ENCODE peak calls at places on chromosomes 2 and 18, in five cellular contexts. V is brain microvascular endothelial cell, Q is pancreas, F is dorsolateral prefrontal cortex, B is foreskin fibroblast. S is an unnamed sample.

GRCh38 chr2:221780281-221780688 is 208.2 kb upstream of the EPHA4 start:
- DNase-seq in V (no peak), Q (no peak), F (no peak), B (no peak), S (no peak)

GRCh38 chr18:68406761-68407160 is 308.1 kb downstream of the TMX3 start:
- DNase-seq in V (no peak), Q (no peak), F (no peak), B (no peak), S (no peak)

GRCh38 chr2:10688921-10689807 is 611 bp downstream of the NOL10 start:
- DNase-seq in V (no peak), Q (peak), F (no peak), B (no peak), S (no peak)

GRCh38 chr2:127161176-127162136 is 54.5 kb upstream of the BIN1 start:
- DNase-seq in V (no peak), Q (no peak), F (no peak), B (no peak), S (no peak)

GRCh38 chr2:209933499-209934458 is 68.7 kb upstream of the RPE start:
- DNase-seq in V (peak), Q (no peak), F (no peak), B (peak), S (no peak)

GRCh38 chr18:36544036-36544725 is 246.7 kb downstream of the FHOD3 start:
- DNase-seq in V (no peak), Q (no peak), F (no peak), B (no peak), S (no peak)

GRCh38 chr2:205716126-205716525 is 33.8 kb downstream of the NRP2 start:
- DNase-seq in V (no peak), Q (no peak), F (no peak), B (no peak), S (no peak)

GRCh38 chr2:44100351-44100750 is 68.3 kb upstream of the PPM1B start:
- DNase-seq in V (peak), Q (no peak), F (no peak), B (peak), S (no peak)

GRCh38 chr18:58690259-58690658 is 19.0 kb downstream of the MALT1 start:
- DNase-seq in V (no peak), Q (no peak), F (no peak), B (no peak), S (no peak)

GRCh38 chr2:142918624-142919023 is 41.2 kb downstream of the KYNU start:
- DNase-seq in V (no peak), Q (no peak), F (no peak), B (peak), S (no peak)

DNA sequence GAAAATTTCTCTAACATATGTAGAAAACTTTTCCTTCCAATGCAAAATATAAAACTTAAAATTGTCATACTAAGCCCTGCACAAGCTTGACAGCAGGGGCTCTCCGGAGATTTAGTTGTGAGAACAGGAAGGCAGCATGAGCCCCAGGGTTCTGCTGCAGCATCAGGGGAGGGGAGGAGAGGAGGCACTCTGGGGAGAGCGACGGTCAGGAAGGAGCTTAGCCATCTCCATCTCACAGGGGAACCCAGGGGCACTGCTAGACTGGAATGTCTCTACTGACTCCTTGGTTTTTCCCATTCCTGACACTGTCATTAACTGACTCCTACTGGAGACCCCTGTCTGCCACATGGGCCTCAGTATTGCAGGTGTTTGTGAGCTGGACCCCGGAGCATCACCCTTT is 123.6 kb downstream of the GPR39 start:
- DNase-seq in V (no peak), Q (no peak), F (no peak), B (no peak), S (no peak)
- TF ChIP-seq CTCF in V (no peak), Q (no peak), F (no peak), B (no peak), S (no peak)

DNA sequence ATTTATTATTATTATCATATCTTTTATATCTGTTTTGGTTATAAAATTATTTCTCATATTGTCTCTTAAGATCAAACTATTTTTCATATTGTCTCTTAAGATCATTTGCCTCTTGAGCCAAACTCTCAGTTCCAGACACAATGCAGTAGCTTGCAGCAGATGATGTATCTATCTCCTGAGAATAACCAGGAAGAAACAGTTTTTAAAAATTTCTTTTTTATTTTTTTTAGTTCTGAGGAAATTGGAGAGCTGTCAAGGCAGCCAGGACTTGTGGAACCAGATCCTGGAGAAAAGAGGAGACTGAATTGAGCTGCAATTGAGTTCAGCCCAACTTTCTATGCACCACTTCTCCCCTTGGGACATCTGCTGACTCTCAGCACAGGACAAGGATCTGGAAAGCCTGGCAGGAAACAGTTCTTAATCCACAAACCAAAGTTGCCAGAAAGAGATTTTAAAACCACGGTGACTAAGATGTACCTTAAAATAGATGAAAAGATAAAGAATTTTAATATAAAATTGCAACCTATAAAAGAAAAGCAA is 13.5 kb upstream of the CSRNP3 start:
- DNase-seq in V (no peak), Q (no peak), F (no peak), B (no peak), S (no peak)
- TF ChIP-seq CTCF in V (no peak), Q (no peak), F (no peak), B (no peak), S (no peak)

GRCh38 chr2:95165030-95165370 is 609 bp upstream of the ZNF2 start:
- DNase-seq in V (no peak), Q (no peak), F (no peak), B (no peak), S (no peak)
- TF ChIP-seq CTCF in V (no peak), Q (no peak), F (no peak), B (no peak), S (no peak)

DNA sequence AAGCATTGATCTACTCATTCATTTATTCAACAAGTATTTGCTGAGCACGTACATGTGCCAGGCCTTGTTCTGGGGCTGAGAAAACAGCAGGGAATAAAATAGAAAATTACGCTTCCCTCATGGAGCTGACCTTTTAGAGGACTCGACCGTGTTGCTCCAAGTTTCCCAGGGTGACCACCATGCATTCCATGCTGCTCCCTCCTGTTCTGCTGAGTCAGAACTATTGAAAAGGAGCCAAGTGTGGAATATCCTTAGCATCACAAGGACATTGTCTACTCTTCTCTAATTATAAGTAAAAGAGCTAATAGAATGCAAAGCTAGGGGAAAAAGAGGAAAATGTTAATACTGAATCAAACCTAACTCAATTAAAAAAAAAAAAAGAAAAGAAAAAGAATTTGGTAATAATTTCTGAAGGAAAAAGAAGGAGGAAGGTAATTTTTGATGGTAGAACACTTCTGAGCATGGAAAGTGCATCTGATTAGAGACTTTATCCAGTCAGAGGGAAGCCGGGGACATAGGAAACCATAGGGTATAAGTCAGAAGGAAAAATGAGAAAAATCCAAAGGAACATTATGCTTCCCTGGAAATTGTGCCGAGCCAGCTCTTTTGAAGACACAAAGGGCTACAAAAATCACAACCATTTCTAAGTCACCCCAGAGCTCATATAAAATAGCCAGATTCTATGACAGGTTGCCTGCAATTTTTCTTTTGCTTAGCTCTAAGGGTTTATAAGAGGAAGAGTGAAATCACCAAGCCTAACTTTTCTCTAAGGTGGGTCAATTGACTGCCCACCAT is 339.4 kb downstream of the RND3 start:
- DNase-seq in V (peak), Q (no peak), F (no peak), B (no peak), S (no peak)
- TF ChIP-seq CTCF in V (no peak), Q (no peak), F (no peak), B (no peak), S (no peak)

GRCh38 chr2:167411367-167411766 is 523.1 kb downstream of the XIRP2 start:
- DNase-seq in V (no peak), Q (no peak), F (no peak), B (no peak), S (no peak)
- TF ChIP-seq CTCF in V (peak), Q (no peak), F (no peak), B (no peak), S (no peak)